ENCODE peak calls at places on chromosomes 6 and 20, in five cellular contexts. Y is trophoblast cell, A is mesenchymal stem cell, E is IMR-90, K is H1. V is an unnamed sample.

GRCh38 chr20:61589055-61589385 is 337.0 kb downstream of the CDH4 start:
- DNase-seq in A (peak), Y (no peak), E (peak), K (no peak), V (no peak)

GRCh38 chr6:17093692-17094091 is 8.2 kb upstream of the STMND1 start:
- DNase-seq in Y (no peak), A (no peak), E (no peak), K (no peak), V (no peak)

GRCh38 chr6:71258078-71258866 is 30.3 kb upstream of the OGFRL1 start:
- DNase-seq in A (no peak), E (no peak), Y (no peak), K (no peak), V (no peak)

GRCh38 chr20:45592574-45593189 is 13.6 kb upstream of the WFDC8 start:
- DNase-seq in E (peak), K (no peak), A (peak), Y (no peak), V (no peak)

GRCh38 chr6:142173980-142174379 is 26.9 kb downstream of the VTA1 start:
- DNase-seq in K (no peak), A (no peak), E (no peak), Y (no peak), V (no peak)

GRCh38 chr6:81865712-81866111 is 113.2 kb upstream of the TENT5A start:
- DNase-seq in A (peak), K (no peak), Y (no peak), E (peak), V (no peak)

GRCh38 chr6:165649701-165650137 is 13.3 kb downstream of the PDE10A start:
- DNase-seq in K (no peak), Y (no peak), A (peak), E (peak), V (no peak)

GRCh38 chr6:166307981-166308768 is at the start of gene PRR18:
- DNase-seq in A (peak), E (no peak), K (peak), Y (no peak), V (peak)

GRCh38 chr6:119683022-119683421 is 333.5 kb upstream of the MAN1A1 start:
- DNase-seq in K (no peak), A (no peak), Y (peak), E (no peak), V (no peak)

GRCh38 chr20:60528141-60528540 is 569.9 kb downstream of the CDH26 start:
- DNase-seq in A (no peak), Y (no peak), K (no peak), E (peak), V (no peak)

GRCh38 chr6:158938811-158939254 is 61.2 kb downstream of the RSPH3 start:
- DNase-seq in A (no peak), K (no peak), Y (peak), E (no peak), V (no peak)

GRCh38 chr6:119233327-119233984 is 116.1 kb downstream of the MAN1A1 start:
- DNase-seq in Y (no peak), A (no peak), K (no peak), E (no peak), V (no peak)

GRCh38 chr6:96626749-96627353 is 63.9 kb downstream of the FHL5 start:
- DNase-seq in A (peak), K (no peak), Y (no peak), E (peak), V (no peak)

GRCh38 chr6:154791561-154792317 is 58.5 kb downstream of the SCAF8 start:
- DNase-seq in K (no peak), Y (no peak), E (peak), A (no peak), V (no peak)

GRCh38 chr20:32050851-32051556 is 1.0 kb upstream of the HCK start:
- DNase-seq in Y (no peak), A (no peak), E (no peak), K (peak), V (no peak)

GRCh38 chr6:170227996-170228550 is 62.8 kb downstream of the DLL1 start:
- DNase-seq in A (no peak), Y (no peak), E (no peak), K (no peak), V (no peak)

GRCh38 chr6:74713941-74714340 is 491.9 kb downstream of the COL12A1 start:
- DNase-seq in E (no peak), K (no peak), Y (no peak), A (no peak), V (no peak)

GRCh38 chr6:35970181-35970580 is 49.3 kb upstream of the SRPK1 start:
- DNase-seq in K (no peak), A (peak), E (peak), Y (no peak), V (no peak)

GRCh38 chr6:73903155-73903554 is 207.2 kb downstream of the CD109 start:
- DNase-seq in Y (no peak), K (no peak), A (no peak), E (no peak), V (no peak)

GRCh38 chr6:13566500-13566899 is 7.9 kb upstream of the SIRT5 start:
- DNase-seq in Y (no peak), A (no peak), K (no peak), E (no peak), V (no peak)

GRCh38 chr6:8014947-8015346 is 49.2 kb downstream of the BLOC1S5 start:
- DNase-seq in K (no peak), E (peak), Y (no peak), A (no peak), V (no peak)

GRCh38 chr6:29603930-29604329 is 19.0 kb downstream of the OR2H2 start:
- DNase-seq in K (no peak), E (no peak), Y (no peak), A (no peak), V (no peak)

GRCh38 chr6:117624869-117625481 is 22.7 kb upstream of the GOPC start:
- DNase-seq in K (no peak), E (no peak), A (no peak), Y (no peak), V (no peak)

GRCh38 chr20:24795444-24795843 is 153.6 kb upstream of the CST7 start:
- DNase-seq in A (no peak), E (peak), Y (no peak), K (no peak), V (no peak)

GRCh38 chr6:6351626-6352025 is 31.2 kb upstream of the F13A1 start:
- DNase-seq in K (no peak), A (no peak), E (no peak), Y (no peak), V (no peak)

GRCh38 chr6:6348251-6348650 is 27.8 kb upstream of the F13A1 start:
- DNase-seq in A (no peak), E (no peak), Y (no peak), K (no peak), V (no peak)

GRCh38 chr6:6346427-6346826 is 26.0 kb upstream of the F13A1 start:
- DNase-seq in Y (no peak), A (no peak), K (no peak), E (no peak), V (no peak)
- H2BK5ac ChIP-seq in Y (no peak), A (no peak), K (no peak), E (no peak), V (no peak)

DNA sequence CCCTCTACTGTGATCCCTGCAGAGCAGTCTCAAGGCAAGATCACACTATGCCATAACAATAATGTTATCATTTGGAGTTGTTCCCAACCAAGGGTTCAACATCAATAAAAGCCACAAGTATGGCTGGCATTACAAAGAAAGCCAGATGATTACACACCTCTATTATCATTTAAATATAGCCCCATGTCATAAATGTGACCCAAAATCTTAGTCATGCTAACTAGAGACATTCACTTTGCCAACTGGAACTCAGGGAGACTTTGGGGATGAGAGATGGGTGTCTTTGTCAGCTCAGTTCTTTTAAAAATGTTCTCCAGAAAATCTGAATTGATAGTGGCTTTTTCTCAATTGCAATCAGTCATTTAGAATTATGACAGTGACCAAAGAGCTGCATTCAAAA is 46.5 kb downstream of the RALGAPA2 start:
- DNase-seq in A (no peak), Y (no peak), K (no peak), E (no peak), V (no peak)
- H3K14ac ChIP-seq in A (no peak), Y (no peak), K (no peak), E (no peak), V (no peak)

GRCh38 chr6:31621991-31622390 is 1.5 kb downstream of the PRRC2A start:
- DNase-seq in Y (no peak), A (peak), E (no peak), K (no peak), V (no peak)

GRCh38 chr6:31621320-31621939 is 915 bp downstream of the PRRC2A start:
- DNase-seq in A (peak), K (no peak), Y (no peak), E (no peak), V (no peak)

GRCh38 chr6:31622678-31623077 is 2.2 kb downstream of the PRRC2A start:
- DNase-seq in A (no peak), Y (peak), K (no peak), E (no peak), V (no peak)

GRCh38 chr6:31619805-31620585 is 520 bp upstream of the PRRC2A start:
- DNase-seq in E (peak), Y (peak), A (peak), K (peak), V (peak)

DNA sequence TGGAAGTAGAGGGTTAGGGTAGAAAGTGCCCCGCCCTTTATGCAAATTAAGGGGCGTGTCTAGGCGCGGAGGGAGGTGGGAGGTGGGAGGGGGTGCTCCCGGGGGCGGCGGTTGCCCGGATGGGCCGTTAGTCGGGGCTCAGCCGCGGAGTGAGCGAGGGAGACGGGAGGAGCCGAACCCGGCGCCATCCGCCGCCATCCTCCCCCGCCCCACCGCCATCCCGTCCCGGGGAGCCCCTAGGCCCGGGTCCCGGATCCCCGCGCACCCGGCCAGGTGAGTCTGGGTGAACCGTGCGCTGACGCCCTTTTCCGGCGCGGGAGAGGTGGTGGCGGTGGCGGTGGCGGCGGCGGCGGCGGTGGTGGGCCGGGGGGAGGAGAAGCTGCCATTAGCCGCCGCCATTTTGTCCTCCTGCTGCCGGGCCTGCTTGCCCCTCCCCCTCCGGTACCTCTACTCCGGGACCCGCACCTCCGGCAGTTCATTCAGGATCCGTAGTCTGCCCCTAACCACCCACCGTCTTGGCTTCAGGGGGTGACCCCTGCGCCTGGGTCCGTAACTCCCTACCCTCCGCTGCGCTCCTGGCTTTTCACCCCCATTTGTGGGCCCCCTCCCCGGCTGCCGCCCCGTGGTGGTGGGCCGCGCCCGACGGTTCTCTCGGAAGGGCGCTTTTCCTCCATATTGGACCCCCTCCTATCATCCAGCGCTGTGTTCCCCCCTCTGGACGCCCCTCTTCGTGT is at the start of gene PRRC2A:
- DNase-seq in Y (peak), A (no peak), E (peak), K (peak), V (no peak)
- H2BK5ac ChIP-seq in Y (peak), A (peak), E (peak), K (peak), V (peak)

GRCh38 chr20:662289-663192 is 9.5 kb upstream of the SRXN1 start:
- DNase-seq in A (no peak), Y (no peak), E (no peak), K (no peak), V (no peak)
- H3K14ac ChIP-seq in A (no peak), Y (no peak), E (no peak), K (no peak), V (no peak)

GRCh38 chr6:49649982-49650381 is 13.3 kb upstream of the RHAG start:
- DNase-seq in A (no peak), E (no peak), Y (no peak), K (no peak), V (no peak)

GRCh38 chr6:49647470-49647869 is 10.8 kb upstream of the RHAG start:
- DNase-seq in E (no peak), A (no peak), Y (no peak), K (no peak), V (no peak)

GRCh38 chr6:49653942-49654341 is 17.3 kb upstream of the RHAG start:
- DNase-seq in E (no peak), A (no peak), Y (no peak), K (no peak), V (no peak)

GRCh38 chr6:49653438-49653837 is 16.8 kb upstream of the RHAG start:
- DNase-seq in A (no peak), E (no peak), Y (no peak), K (no peak), V (no peak)

DNA sequence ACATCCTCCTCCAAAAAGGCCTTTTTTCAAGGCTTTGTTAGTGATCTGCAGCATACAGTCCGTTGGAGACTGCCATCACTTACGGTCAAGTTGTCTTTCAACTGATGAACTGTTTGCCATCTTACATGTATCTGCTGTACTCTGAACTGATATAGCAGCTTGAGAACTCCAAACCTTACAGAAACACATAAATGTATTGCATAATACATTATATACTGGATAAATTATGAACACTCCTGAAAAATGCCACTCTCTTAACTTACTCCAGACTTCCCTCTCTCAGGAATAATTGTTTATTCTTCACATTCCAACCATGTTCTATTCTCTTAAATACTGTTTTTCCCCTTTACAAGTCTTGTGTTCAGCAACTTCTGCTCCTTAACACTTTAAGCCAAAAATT is 14.6 kb upstream of the RHAG start:
- DNase-seq in A (no peak), E (no peak), K (no peak), Y (no peak), V (no peak)
- H2BK5ac ChIP-seq in A (no peak), E (no peak), K (no peak), Y (no peak), V (no peak)

GRCh38 chr20:41992481-41992880 is 374.3 kb upstream of the CHD6 start:
- DNase-seq in Y (no peak), K (no peak), A (no peak), E (no peak), V (no peak)
- H3K14ac ChIP-seq in Y (no peak), K (no peak), A (no peak), E (no peak), V (no peak)

GRCh38 chr6:11648889-11649288 is 111.3 kb downstream of the TMEM170B start:
- DNase-seq in A (no peak), Y (no peak), K (peak), E (no peak), V (no peak)
- H2BK5ac ChIP-seq in A (peak), Y (peak), K (peak), E (peak), V (no peak)

GRCh38 chr6:156776841-156777576 is at the start of gene ARID1B:
- DNase-seq in Y (peak), E (peak), K (peak), A (peak), V (peak)
- H3K14ac ChIP-seq in Y (peak), E (peak), K (no peak), A (peak), V (peak)

GRCh38 chr6:2915150-2915549 is 12.0 kb upstream of the SERPINB9 start:
- DNase-seq in E (no peak), Y (no peak), A (no peak), K (no peak), V (no peak)

GRCh38 chr6:2918936-2919335 is 15.8 kb upstream of the SERPINB9 start:
- DNase-seq in E (no peak), Y (no peak), A (no peak), K (peak), V (no peak)

GRCh38 chr6:2916354-2916925 is 13.3 kb upstream of the SERPINB9 start:
- DNase-seq in A (no peak), E (no peak), Y (no peak), K (no peak), V (no peak)

GRCh38 chr6:2917801-2918495 is 14.8 kb upstream of the SERPINB9 start:
- DNase-seq in Y (no peak), K (peak), A (no peak), E (no peak), V (no peak)

GRCh38 chr6:2917065-2917464 is 14.0 kb upstream of the SERPINB9 start:
- DNase-seq in K (peak), E (no peak), A (no peak), Y (no peak), V (no peak)
- H2BK5ac ChIP-seq in K (peak), E (no peak), A (no peak), Y (no peak), V (no peak)

DNA sequence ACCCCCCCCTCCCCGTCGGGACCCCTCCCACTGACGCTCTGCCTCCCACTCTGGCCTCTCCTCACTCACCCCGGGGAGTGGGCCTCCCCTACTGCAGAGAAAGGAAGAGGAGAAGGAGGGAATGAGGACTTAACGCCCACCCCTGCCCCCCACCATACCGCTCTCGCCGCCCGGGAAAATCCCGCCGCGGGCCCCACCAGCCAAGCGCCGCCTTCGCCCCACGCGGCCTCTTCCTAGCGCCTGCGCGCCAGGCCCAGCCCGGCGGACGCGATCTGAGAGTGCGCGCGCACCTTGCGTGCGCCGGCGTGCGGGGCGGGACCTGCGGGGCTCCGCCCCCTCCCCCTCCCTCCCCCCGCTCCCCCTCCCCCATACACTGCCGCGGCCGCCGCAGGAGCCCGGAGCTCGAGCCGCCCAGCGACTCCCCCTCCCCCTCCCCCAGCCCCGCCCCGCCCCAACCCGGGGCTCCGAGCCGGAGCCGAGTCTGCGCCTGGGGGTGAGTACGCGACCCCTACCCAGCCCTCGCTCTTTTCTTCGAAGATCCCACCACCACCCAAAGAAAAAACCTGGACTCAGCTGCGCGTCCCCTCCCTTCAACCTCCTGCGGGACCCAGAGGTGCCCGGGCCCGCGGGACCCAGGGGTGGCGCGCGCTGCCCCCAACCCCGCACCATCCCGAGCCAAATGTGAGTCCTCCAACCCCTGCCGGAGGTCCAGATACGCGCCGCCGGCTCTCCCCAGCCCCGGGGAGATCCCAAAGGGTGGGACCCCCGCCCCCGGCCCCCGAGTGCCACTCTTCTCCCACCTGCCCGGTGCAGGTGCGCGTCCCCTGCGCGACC is at the start of the genes MRPL14 and TMEM63B:
- DNase-seq in Y (peak), K (peak), A (peak), E (peak), V (peak)
- H3K14ac ChIP-seq in Y (peak), K (no peak), A (peak), E (peak), V (no peak)

V was measured in neuronal stem cell.